ENCODE peak calls at places on chromosome 10, in four cellular contexts. G, S, J and C are unnamed samples. For H3K4me1, the result is how much of the 10 kb centered on the place peaks cover.

GRCh38 chr10:43307306-43307705 is 40.4 kb upstream of the RASGEF1A start:
- DNase-seq in G (no peak), S (no peak), J (no peak), C (no peak)

GRCh38 chr10:132516771-132517725 is 20.5 kb upstream of the INPP5A start:
- DNase-seq in G (no peak), S (peak), J (peak), C (peak)

GRCh38 chr10:65377687-65378086 is 1548.1 kb upstream of the LRRTM3 start:
- DNase-seq in G (no peak), S (no peak), J (no peak), C (no peak)

GRCh38 chr10:5518143-5518542 is 6.6 kb upstream of the CALML3 start:
- DNase-seq in G (no peak), S (no peak), J (no peak), C (no peak)

GRCh38 chr10:42879380-42880254 is 97.0 kb downstream of the BMS1 start:
- DNase-seq in G (no peak), S (no peak), J (no peak), C (no peak)

GRCh38 chr10:93437946-93438795 is 44.0 kb downstream of the MYOF start:
- DNase-seq in G (no peak), S (no peak), J (peak), C (no peak)

GRCh38 chr10:116011929-116012328 is 261.1 kb downstream of the GFRA1 start:
- DNase-seq in G (no peak), S (no peak), J (no peak), C (no peak)

GRCh38 chr10:47024399-47025252 is 113.4 kb downstream of the PTPN20 start:
- DNase-seq in G (peak), S (peak), J (peak), C (peak)

GRCh38 chr10:122852261-122852660 is 6.6 kb upstream of the CUZD1 start:
- DNase-seq in G (no peak), S (no peak), J (peak), C (no peak)

GRCh38 chr10:69379800-69380199 is 36.9 kb downstream of the TACR2 start:
- DNase-seq in G (no peak), S (no peak), J (no peak), C (no peak)

GRCh38 chr10:95360122-95360715 is 69.4 kb upstream of the PDLIM1 start:
- DNase-seq in G (no peak), S (no peak), J (peak), C (no peak)

GRCh38 chr10:125024496-125025234 is 82.7 kb downstream of the ZRANB1 start:
- DNase-seq in G (no peak), S (no peak), J (no peak), C (no peak)

GRCh38 chr10:94402204-94403033 is at the start of gene TBC1D12:
- DNase-seq in G (peak), S (peak), J (peak), C (peak)

GRCh38 chr10:97780991-97781540 is 9.3 kb upstream of the SFRP5 start:
- DNase-seq in G (no peak), S (no peak), J (no peak), C (no peak)

GRCh38 chr10:72056113-72056512 is 32.2 kb downstream of the SPOCK2 start:
- DNase-seq in G (no peak), S (peak), J (no peak), C (peak)

GRCh38 chr10:130018253-130018652 is 54.2 kb upstream of the EBF3 start:
- DNase-seq in G (no peak), S (no peak), J (peak), C (no peak)

GRCh38 chr10:27601519-27601918 is 97.4 kb downstream of the RAB18 start:
- DNase-seq in G (no peak), S (no peak), J (no peak), C (no peak)

GRCh38 chr10:118911361-118911760 is 118.2 kb upstream of the NANOS1 start:
- DNase-seq in G (no peak), S (no peak), J (peak), C (no peak)

GRCh38 chr10:86699991-86700840 is 31.9 kb downstream of the LDB3 start:
- DNase-seq in G (no peak), S (no peak), J (no peak), C (no peak)

GRCh38 chr10:79406683-79407396 is 38.6 kb downstream of the ZCCHC24 start:
- DNase-seq in G (no peak), S (peak), J (no peak), C (no peak)

GRCh38 chr10:79405995-79406515 is 39.4 kb downstream of the ZCCHC24 start:
- DNase-seq in G (no peak), S (peak), J (no peak), C (no peak)

GRCh38 chr10:79404231-79404609 is 41.2 kb downstream of the ZCCHC24 start:
- DNase-seq in G (no peak), S (peak), J (peak), C (peak)

GRCh38 chr10:79404690-79405131 is 40.7 kb downstream of the ZCCHC24 start:
- DNase-seq in G (no peak), S (peak), J (no peak), C (no peak)

DNA sequence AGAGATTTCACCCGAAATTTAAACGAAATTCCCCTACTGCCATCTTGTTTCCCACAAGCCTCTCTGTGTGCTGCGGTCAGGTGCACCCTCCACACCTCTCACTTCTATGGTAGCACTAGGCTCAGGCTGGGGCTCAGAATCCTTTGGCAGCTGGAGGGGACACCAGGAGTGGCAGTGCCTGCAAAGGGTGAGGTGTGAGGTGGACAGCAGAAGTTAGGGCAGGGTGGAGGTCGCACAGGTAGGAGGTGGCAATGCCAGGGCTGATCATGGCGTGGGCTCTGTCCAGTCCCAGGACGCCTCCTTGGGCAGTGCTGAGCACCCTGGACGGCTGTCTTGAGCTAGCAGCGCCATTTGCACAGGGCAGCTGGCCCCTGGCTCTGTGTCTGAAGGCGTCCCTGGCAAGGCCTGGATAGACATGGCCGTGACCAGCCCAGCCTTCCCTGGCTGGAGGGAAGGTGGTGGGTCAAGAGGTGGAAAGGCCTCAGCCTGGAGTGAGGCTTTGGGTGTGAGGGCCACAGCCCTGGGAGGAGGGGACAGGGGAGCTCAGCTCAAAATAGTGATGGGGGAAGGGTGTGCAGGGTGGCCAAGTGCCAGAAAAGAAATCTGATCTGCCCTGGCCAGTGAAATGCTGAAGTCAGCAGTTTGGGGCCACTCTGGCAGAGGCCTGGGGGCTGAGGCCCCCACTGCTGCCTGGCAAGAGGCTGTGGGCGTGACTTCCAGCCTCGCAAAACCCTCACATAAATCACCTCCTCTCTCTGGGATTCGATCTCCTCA is 40.0 kb downstream of the ZCCHC24 start:
- DNase-seq in G (no peak), S (peak), J (no peak), C (peak)
- H3K4me1 ChIP-seq in G (under half), S (under half), J (half or more), C (under half)

DNA sequence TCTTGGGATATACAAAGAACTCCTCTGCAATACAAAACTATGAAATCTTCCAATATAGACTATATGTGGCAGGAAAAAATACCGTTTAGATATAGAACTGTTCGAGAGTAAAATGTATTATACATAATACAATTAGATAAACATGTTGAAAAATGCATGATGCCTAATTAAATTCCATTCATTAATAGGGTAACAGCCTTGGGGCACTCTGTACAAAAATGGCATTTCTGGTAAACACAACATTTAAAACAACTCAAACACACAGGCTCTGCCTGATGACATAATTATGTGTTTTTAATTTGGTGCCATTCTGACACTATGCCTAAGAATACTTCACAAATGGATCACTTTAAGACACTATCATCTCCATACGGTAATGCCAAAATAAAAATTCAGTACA is 180.9 kb downstream of the FAM107B start:
- DNase-seq in G (no peak), S (no peak), J (no peak), C (no peak)
- H3K4me1 ChIP-seq in G (under half), S (under half), J (under half), C (half or more)

GRCh38 chr10:100741386-100742066 is 3.9 kb upstream of the PAX2 start:
- DNase-seq in G (no peak), S (no peak), J (no peak), C (no peak)

GRCh38 chr10:100743626-100744135 is 1.7 kb upstream of the PAX2 start:
- DNase-seq in G (peak), S (peak), J (peak), C (peak)

GRCh38 chr10:100742936-100743335 is 2.4 kb upstream of the PAX2 start:
- DNase-seq in G (no peak), S (no peak), J (no peak), C (no peak)

GRCh38 chr10:100740476-100741341 is 4.7 kb upstream of the PAX2 start:
- DNase-seq in G (no peak), S (no peak), J (no peak), C (no peak)

GRCh38 chr10:100742067-100742771 is 3.2 kb upstream of the PAX2 start:
- DNase-seq in G (no peak), S (no peak), J (no peak), C (no peak)
- H3K4me1 ChIP-seq in G (under half), S (under half), J (under half), C (half or more)

GRCh38 chr10:89475137-89475536 is 60.3 kb downstream of the SLC16A12 start:
- DNase-seq in G (no peak), S (no peak), J (no peak), C (no peak)

GRCh38 chr10:89475567-89475966 is 59.8 kb downstream of the SLC16A12 start:
- DNase-seq in G (no peak), S (no peak), J (peak), C (no peak)

GRCh38 chr10:89476676-89477075 is 58.7 kb downstream of the SLC16A12 start:
- DNase-seq in G (no peak), S (peak), J (peak), C (peak)

GRCh38 chr10:89476150-89476549 is 59.2 kb downstream of the SLC16A12 start:
- DNase-seq in G (no peak), S (no peak), J (peak), C (no peak)

GRCh38 chr10:89474452-89474851 is 60.1 kb downstream of the IFIT5 start:
- DNase-seq in G (no peak), S (no peak), J (no peak), C (no peak)
- H3K4me1 ChIP-seq in G (under half), S (under half), J (under half), C (under half)